ENCODE peak calls at places on chromosome 4, in four cellular contexts. D is hepatocyte, O is astrocyte of the spinal cord, J is pulmonary artery endothelial cell. C is an unnamed sample.
A peak's percentile ranks its signal among the peaks of the same experiment; 100 is the strongest.

GRCh38 chr4:72971572-72971971 is 97.9 kb downstream of the COX18 start:
- DNase-seq in D (no peak), O (peak; percentile 88), J (peak; percentile 87), C (peak; percentile 91)

GRCh38 chr4:39576268-39576667 is 49.0 kb upstream of the UGDH start:
- DNase-seq in D (no peak), O (no peak), J (no peak), C (peak; percentile 8)

GRCh38 chr4:138665851-138666250 is 349.7 kb upstream of the NOCT start:
- DNase-seq in D (no peak), O (no peak), J (no peak), C (no peak)

GRCh38 chr4:27807207-27807606 is 946.6 kb downstream of the STIM2 start:
- DNase-seq in D (no peak), O (peak; percentile 67), J (no peak), C (no peak)

GRCh38 chr4:113756005-113756410 is 5.5 kb downstream of the CAMK2D start:
- DNase-seq in D (no peak), O (peak; percentile 83), J (peak; percentile 52), C (peak; percentile 55)

GRCh38 chr4:76447326-76447954 is 12.4 kb downstream of the SHROOM3 start:
- DNase-seq in D (no peak), O (peak; percentile 72), J (peak; percentile 35), C (peak; percentile 28)

GRCh38 chr4:141046255-141046654 is 87.0 kb downstream of the RNF150 start:
- DNase-seq in D (peak; percentile 32), O (peak; percentile 96), J (no peak), C (peak; percentile 57)

GRCh38 chr4:173990126-173990878 is 293.2 kb downstream of the FBXO8 start:
- DNase-seq in D (peak; percentile 51), O (peak; percentile 44), J (no peak), C (peak; percentile 14)

GRCh38 chr4:84309191-84309590 is 189.9 kb downstream of the NKX6-1 start:
- DNase-seq in D (no peak), O (no peak), J (no peak), C (no peak)

C was measured in RPMI7951.